ENCODE peak calls at places on chromosome 20, in six cellular contexts. One of them, this sample, is unnamed.

GRCh38 chr20:62032606-62033368 is 32.9 kb downstream of the TAF4 start:
- DNase-seq in sciatic nerve: no peak
- DNase-seq in dorsolateral prefrontal cortex: peak
- DNase-seq in activated T-helper 1 cell treated with Interleukin-2 at 50 U/mL for 16 hours: no peak
- DNase-seq in frontal cortex: no peak
- DNase-seq in HTR-8/SVneo: no peak
- DNase-seq in this sample: no peak

GRCh38 chr20:44219791-44220190 is 9.2 kb upstream of the OSER1 start:
- DNase-seq in frontal cortex: no peak
- DNase-seq in sciatic nerve: no peak
- DNase-seq in dorsolateral prefrontal cortex: no peak
- DNase-seq in activated T-helper 1 cell treated with Interleukin-2 at 50 U/mL for 16 hours: no peak
- DNase-seq in HTR-8/SVneo: no peak
- DNase-seq in this sample: no peak

GRCh38 chr20:61185841-61186601 is 66.0 kb upstream of the CDH4 start:
- DNase-seq in HTR-8/SVneo: peak
- DNase-seq in dorsolateral prefrontal cortex: no peak
- DNase-seq in sciatic nerve: no peak
- DNase-seq in frontal cortex: no peak
- DNase-seq in activated T-helper 1 cell treated with Interleukin-2 at 50 U/mL for 16 hours: no peak
- DNase-seq in this sample: no peak

GRCh38 chr20:37111926-37112455 is 16.2 kb upstream of the RBL1 start:
- DNase-seq in sciatic nerve: no peak
- DNase-seq in activated T-helper 1 cell treated with Interleukin-2 at 50 U/mL for 16 hours: no peak
- DNase-seq in frontal cortex: no peak
- DNase-seq in dorsolateral prefrontal cortex: no peak
- DNase-seq in HTR-8/SVneo: no peak
- DNase-seq in this sample: no peak

GRCh38 chr20:561437-562231 is 18.0 kb upstream of the CSNK2A1 start:
- DNase-seq in HTR-8/SVneo: peak
- DNase-seq in frontal cortex: peak
- DNase-seq in activated T-helper 1 cell treated with Interleukin-2 at 50 U/mL for 16 hours: no peak
- DNase-seq in dorsolateral prefrontal cortex: peak
- DNase-seq in sciatic nerve: peak
- DNase-seq in this sample: peak

GRCh38 chr20:4516851-4517250 is 204.9 kb upstream of the PRND start:
- DNase-seq in HTR-8/SVneo: no peak
- DNase-seq in dorsolateral prefrontal cortex: no peak
- DNase-seq in sciatic nerve: no peak
- DNase-seq in frontal cortex: no peak
- DNase-seq in activated T-helper 1 cell treated with Interleukin-2 at 50 U/mL for 16 hours: no peak
- DNase-seq in this sample: no peak

GRCh38 chr20:23117738-23118137 is 31.6 kb upstream of the CD93 start:
- DNase-seq in frontal cortex: no peak
- DNase-seq in HTR-8/SVneo: no peak
- DNase-seq in activated T-helper 1 cell treated with Interleukin-2 at 50 U/mL for 16 hours: no peak
- DNase-seq in dorsolateral prefrontal cortex: no peak
- DNase-seq in sciatic nerve: no peak
- DNase-seq in this sample: no peak

GRCh38 chr20:50784464-50784863 is 10.4 kb upstream of the BCAS4 start:
- DNase-seq in HTR-8/SVneo: no peak
- DNase-seq in activated T-helper 1 cell treated with Interleukin-2 at 50 U/mL for 16 hours: no peak
- DNase-seq in dorsolateral prefrontal cortex: peak
- DNase-seq in frontal cortex: no peak
- DNase-seq in sciatic nerve: no peak
- DNase-seq in this sample: no peak

GRCh38 chr20:58293453-58293852 is 16.1 kb upstream of the RAB22A start:
- DNase-seq in dorsolateral prefrontal cortex: no peak
- DNase-seq in sciatic nerve: no peak
- DNase-seq in activated T-helper 1 cell treated with Interleukin-2 at 50 U/mL for 16 hours: no peak
- DNase-seq in HTR-8/SVneo: peak
- DNase-seq in frontal cortex: no peak
- DNase-seq in this sample: no peak

GRCh38 chr20:32626859-32627636 is 41.9 kb upstream of the NOL4L start:
- DNase-seq in sciatic nerve: no peak
- DNase-seq in HTR-8/SVneo: no peak
- DNase-seq in dorsolateral prefrontal cortex: peak
- DNase-seq in activated T-helper 1 cell treated with Interleukin-2 at 50 U/mL for 16 hours: no peak
- DNase-seq in frontal cortex: peak
- DNase-seq in this sample: peak

GRCh38 chr20:34526466-34526865 is 10.2 kb downstream of the DYNLRB1 start:
- DNase-seq in HTR-8/SVneo: no peak
- DNase-seq in dorsolateral prefrontal cortex: no peak
- DNase-seq in sciatic nerve: peak
- DNase-seq in frontal cortex: no peak
- DNase-seq in activated T-helper 1 cell treated with Interleukin-2 at 50 U/mL for 16 hours: no peak
- DNase-seq in this sample: no peak

GRCh38 chr20:4342631-4343030 is 327.3 kb upstream of the RNF24 start:
- DNase-seq in HTR-8/SVneo: no peak
- DNase-seq in frontal cortex: no peak
- DNase-seq in dorsolateral prefrontal cortex: no peak
- DNase-seq in sciatic nerve: no peak
- DNase-seq in activated T-helper 1 cell treated with Interleukin-2 at 50 U/mL for 16 hours: no peak
- DNase-seq in this sample: no peak

GRCh38 chr20:2006452-2007381 is 12.9 kb upstream of the PDYN start:
- DNase-seq in HTR-8/SVneo: peak
- DNase-seq in activated T-helper 1 cell treated with Interleukin-2 at 50 U/mL for 16 hours: no peak
- DNase-seq in sciatic nerve: no peak
- DNase-seq in dorsolateral prefrontal cortex: no peak
- DNase-seq in frontal cortex: no peak
- DNase-seq in this sample: no peak

GRCh38 chr20:40948352-40949267 is 80.0 kb upstream of the TOP1 start:
- DNase-seq in sciatic nerve: no peak
- DNase-seq in frontal cortex: no peak
- DNase-seq in activated T-helper 1 cell treated with Interleukin-2 at 50 U/mL for 16 hours: no peak
- DNase-seq in dorsolateral prefrontal cortex: no peak
- DNase-seq in HTR-8/SVneo: no peak
- DNase-seq in this sample: no peak